ENCODE peak calls at places on chromosome 6, in ten cellular contexts. X, F, D, O, B, Z, I, T, Y and C are unnamed samples. For H3K4me1, the result is how much of the 10 kb centered on the place peaks cover.

GRCh38 chr6:23013776-23014175 is 444.4 kb downstream of the HDGFL1 start:
- DNase-seq in X (no peak), F (no peak), D (no peak), O (no peak), B (no peak), Z (no peak), I (no peak), T (no peak), Y (no peak), C (no peak)

GRCh38 chr6:27502508-27503435 is 29.9 kb upstream of the ZNF184 start:
- DNase-seq in X (peak), F (no peak), D (peak), O (peak), B (peak), Z (no peak), I (peak), T (peak), Y (peak), C (peak)

GRCh38 chr6:33000053-33000452 is 9.3 kb downstream of the HLA-DOA start:
- DNase-seq in X (no peak), F (no peak), D (no peak), O (peak), B (no peak), Z (no peak), I (no peak), T (no peak), Y (no peak), C (peak)

GRCh38 chr6:15994814-15995459 is 133.9 kb upstream of the MYLIP start:
- DNase-seq in X (peak), F (no peak), D (no peak), O (no peak), B (no peak), Z (no peak), I (no peak), T (no peak), Y (no peak), C (no peak)

GRCh38 chr6:165664553-165665383 is 1.7 kb upstream of the PDE10A start:
- DNase-seq in X (no peak), F (no peak), D (no peak), O (no peak), B (no peak), Z (no peak), I (no peak), T (no peak), Y (no peak), C (no peak)

GRCh38 chr6:43779864-43780260 is 9.9 kb downstream of the VEGFA start:
- DNase-seq in X (peak), F (peak), D (no peak), O (no peak), B (no peak), Z (peak), I (no peak), T (no peak), Y (no peak), C (no peak)

GRCh38 chr6:18528084-18528743 is 141.1 kb downstream of the RNF144B start:
- DNase-seq in X (no peak), F (no peak), D (no peak), O (peak), B (no peak), Z (no peak), I (no peak), T (no peak), Y (no peak), C (no peak)

GRCh38 chr6:29744621-29745020 is 21.4 kb downstream of the HLA-F start:
- DNase-seq in X (no peak), F (no peak), D (no peak), O (no peak), B (no peak), Z (no peak), I (no peak), T (no peak), Y (no peak), C (no peak)

GRCh38 chr6:113879186-113880096 is 22.3 kb downstream of the MARCKS start:
- DNase-seq in X (peak), F (no peak), D (no peak), O (peak), B (peak), Z (peak), I (no peak), T (peak), Y (peak), C (no peak)

GRCh38 chr6:79864001-79864400 is 83.4 kb downstream of the ELOVL4 start:
- DNase-seq in X (no peak), F (no peak), D (no peak), O (no peak), B (peak), Z (no peak), I (no peak), T (no peak), Y (no peak), C (no peak)

GRCh38 chr6:45721665-45722064 is 294.0 kb downstream of the CLIC5 start:
- DNase-seq in X (no peak), F (no peak), D (no peak), O (no peak), B (no peak), Z (no peak), I (no peak), T (no peak), Y (no peak), C (no peak)

GRCh38 chr6:109456710-109457595 is 1.4 kb upstream of the MICAL1 start:
- DNase-seq in X (no peak), F (peak), D (peak), O (no peak), B (no peak), Z (peak), I (no peak), T (no peak), Y (peak), C (no peak)

GRCh38 chr6:99241905-99242534 is 107.5 kb downstream of the FAXC start:
- DNase-seq in X (peak), F (no peak), D (no peak), O (peak), B (peak), Z (no peak), I (no peak), T (no peak), Y (no peak), C (no peak)

GRCh38 chr6:117465691-117466090 is 16.8 kb upstream of the DCBLD1 start:
- DNase-seq in X (no peak), F (no peak), D (no peak), O (no peak), B (no peak), Z (no peak), I (no peak), T (no peak), Y (no peak), C (no peak)

GRCh38 chr6:97316982-97317381 is 34.0 kb upstream of the MMS22L start:
- DNase-seq in X (no peak), F (no peak), D (no peak), O (no peak), B (no peak), Z (no peak), I (no peak), T (no peak), Y (no peak), C (no peak)

GRCh38 chr6:157683707-157684106 is 139.3 kb upstream of the SNX9 start:
- DNase-seq in X (no peak), F (no peak), D (no peak), O (no peak), B (no peak), Z (no peak), I (no peak), T (no peak), Y (no peak), C (no peak)

GRCh38 chr6:157684620-157685299 is 138.3 kb upstream of the SNX9 start:
- DNase-seq in X (no peak), F (no peak), D (no peak), O (no peak), B (no peak), Z (no peak), I (no peak), T (no peak), Y (no peak), C (no peak)

GRCh38 chr6:157679605-157680580 is 143.2 kb upstream of the SNX9 start:
- DNase-seq in X (no peak), F (no peak), D (no peak), O (no peak), B (no peak), Z (no peak), I (no peak), T (no peak), Y (no peak), C (no peak)

GRCh38 chr6:157682856-157683481 is 140.1 kb upstream of the SNX9 start:
- DNase-seq in X (no peak), F (no peak), D (no peak), O (no peak), B (no peak), Z (no peak), I (no peak), T (peak), Y (no peak), C (no peak)

DNA sequence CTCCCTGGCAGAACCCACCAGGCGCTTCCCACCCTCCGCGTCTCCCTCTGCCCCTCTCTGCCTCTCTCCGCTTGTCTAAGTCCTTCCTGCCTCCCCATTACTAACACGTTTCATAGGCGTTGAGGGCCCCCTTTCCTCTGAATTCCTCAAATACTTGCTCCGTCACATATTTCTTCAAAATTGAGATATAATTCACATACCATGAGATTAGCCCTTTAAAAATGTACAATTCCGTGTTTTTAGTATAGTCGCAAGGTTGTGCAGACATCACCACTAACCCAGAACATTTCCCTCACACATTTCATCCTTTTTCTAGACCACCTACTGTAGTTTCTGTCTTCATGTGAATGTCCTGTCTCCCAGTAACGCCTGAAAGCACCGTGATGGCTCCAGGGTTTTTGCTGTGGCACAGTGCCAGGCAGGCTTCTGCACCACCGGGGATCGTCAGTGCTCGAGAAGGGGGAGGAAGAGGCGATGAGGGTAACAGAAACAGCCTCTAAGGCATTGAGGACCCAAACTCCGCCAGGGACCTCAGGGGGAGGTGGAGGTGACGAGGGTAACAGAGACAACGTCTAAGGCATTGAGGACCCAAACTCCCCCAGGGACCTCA is 141.9 kb upstream of the SNX9 start:
- DNase-seq in X (peak), F (no peak), D (no peak), O (no peak), B (no peak), Z (no peak), I (no peak), T (no peak), Y (no peak), C (no peak)
- H3K4me3 ChIP-seq in X (no peak), F (no peak), D (no peak), O (no peak), B (no peak), Z (no peak), I (no peak), T (no peak), Y (no peak), C (no peak)

DNA sequence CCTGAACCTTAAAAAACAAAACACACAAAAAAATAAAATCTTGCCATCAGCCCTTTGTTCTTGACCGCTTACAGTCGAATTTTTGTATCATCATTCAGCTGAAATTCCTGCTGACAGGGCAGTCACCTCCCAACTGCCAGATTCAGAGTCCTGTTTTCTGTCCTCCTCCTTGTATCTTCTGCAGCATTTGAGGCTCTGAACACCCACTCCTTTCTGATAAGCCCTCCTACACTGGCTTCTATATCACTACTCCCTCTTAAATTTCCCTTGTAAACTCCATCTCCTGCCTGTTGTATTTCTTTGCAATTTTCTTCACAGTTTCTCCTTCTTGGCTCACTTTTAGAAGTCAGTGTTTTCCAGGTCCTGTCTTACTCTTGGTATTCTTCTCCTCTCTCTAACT is 77.7 kb upstream of the CCN6 start:
- DNase-seq in X (no peak), F (no peak), D (no peak), O (no peak), B (no peak), Z (no peak), I (no peak), T (no peak), Y (no peak), C (no peak)
- H3K4me1 ChIP-seq in X (under half), F (under half), D (under half), O (under half), B (under half), Z (under half), I (under half), T (under half), Y (under half), C (under half)

DNA sequence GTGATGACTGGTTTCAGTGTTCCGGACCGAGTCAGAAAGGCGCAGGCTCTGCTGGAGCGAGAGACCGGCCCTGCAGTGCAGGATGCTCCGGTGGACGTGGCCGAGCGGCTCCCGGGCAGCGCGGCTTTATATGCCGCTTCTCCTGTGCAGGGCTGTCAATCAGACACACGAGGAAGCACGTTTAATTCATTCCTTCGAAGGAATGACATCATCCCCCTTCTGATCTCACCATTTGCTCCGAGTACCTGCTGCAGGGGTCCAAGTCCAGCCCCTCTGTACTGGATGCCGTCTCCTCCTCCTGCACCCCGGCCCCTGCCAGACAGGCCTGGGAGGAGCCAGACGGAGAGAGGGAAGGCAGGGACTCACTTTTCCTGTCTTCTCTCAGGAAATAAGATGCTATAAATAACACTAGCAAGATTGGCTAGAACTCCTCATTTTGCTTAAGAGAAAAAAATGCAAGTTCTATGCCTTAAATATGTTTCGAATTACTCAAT is at the start of gene THBS2:
- DNase-seq in X (no peak), F (no peak), D (peak), O (no peak), B (peak), Z (peak), I (no peak), T (no peak), Y (peak), C (no peak)
- H3K4me3 ChIP-seq in X (peak), F (peak), D (peak), O (no peak), B (peak), Z (no peak), I (no peak), T (no peak), Y (peak), C (no peak)

DNA sequence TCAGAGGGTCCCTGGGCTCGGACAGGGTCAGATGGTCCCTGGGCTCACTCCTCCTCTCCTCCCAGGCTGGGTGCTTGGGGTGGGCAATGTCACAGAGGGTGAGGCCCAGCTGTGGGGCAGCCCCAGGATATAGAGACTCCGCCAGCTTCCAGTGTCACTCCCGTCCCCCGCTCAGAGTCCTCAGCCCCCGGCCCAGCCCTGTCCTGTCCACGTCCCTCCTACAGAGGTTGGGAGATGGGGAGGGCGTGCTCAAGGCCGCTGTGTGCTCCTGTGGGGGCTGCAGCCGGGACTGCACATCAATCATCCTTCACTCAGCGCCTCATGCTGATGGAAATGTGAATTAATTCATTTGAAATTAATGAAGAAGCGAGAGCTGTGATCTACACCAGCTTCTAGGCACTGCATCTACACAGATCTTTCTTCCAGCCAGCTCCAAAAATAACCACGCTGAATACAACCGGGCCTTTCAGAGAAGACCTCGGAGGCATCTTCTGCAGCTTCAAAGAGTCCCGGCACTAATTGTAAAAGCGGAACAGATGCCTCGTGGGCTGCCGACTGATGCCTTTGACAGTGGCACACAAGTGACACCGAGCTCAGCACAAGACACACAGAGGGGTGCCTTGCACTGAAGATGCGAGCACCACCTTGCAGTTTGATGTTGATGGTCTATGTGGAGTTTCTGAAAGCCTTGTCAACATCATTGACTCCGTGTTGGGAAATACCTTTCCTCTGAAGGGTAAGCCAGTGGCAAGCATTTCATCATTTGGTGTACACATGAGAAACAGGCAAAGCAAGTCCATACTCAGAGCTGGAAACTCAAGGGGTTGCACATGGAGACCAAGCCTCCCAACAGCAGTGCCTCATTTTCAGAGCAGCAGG is 39.3 kb downstream of the DACT2 start:
- DNase-seq in X (no peak), F (no peak), D (no peak), O (no peak), B (no peak), Z (no peak), I (no peak), T (no peak), Y (no peak), C (no peak)
- H3K4me1 ChIP-seq in X (under half), F (under half), D (under half), O (under half), B (under half), Z (under half), I (under half), T (under half), Y (under half), C (under half)

DNA sequence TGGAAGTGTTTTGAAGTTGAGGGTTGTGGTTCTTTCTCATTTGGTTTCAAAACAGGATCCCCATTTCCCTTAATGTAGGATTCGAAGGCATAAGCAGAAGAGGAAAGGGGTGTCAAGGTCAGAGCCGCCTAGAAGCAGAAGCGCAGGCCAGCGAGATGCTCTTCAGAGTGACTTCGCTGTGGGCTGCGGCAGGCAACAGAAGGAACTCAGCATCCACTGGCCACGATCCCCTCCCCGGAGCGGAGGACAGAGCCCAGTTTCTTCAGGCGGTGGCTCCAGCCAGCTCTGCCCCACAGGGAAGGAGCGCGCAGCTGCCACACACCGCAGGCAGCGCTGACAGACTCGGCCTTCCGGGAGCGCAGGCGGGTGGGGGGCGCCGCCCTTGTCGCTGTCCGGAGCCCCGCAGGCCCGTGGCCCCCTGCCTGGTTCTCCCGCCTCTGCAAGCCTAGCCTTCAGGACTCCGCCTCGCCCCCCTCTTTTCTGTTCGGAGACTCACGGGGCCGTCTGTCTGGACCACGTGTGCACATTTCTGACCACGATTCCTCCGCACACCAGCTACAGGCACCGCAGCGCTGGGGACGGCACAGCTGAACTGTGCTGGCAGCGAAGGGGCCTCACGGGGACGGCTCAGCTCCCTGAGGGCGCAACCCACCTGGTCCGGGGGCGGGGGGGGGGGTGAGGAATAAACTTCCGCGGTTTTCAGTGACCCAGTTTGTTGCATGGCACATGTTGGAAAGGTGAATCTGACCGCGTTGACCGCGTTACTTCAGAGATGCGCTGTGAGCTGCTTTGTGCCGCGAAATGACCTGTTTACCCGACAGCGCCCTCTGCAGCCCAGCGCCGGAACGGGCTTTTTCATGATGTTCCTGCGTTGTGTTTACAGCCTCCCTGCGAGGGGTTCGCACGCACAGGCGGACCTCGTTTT is 26.1 kb downstream of the TTLL2 start:
- DNase-seq in X (peak), F (peak), D (peak), O (peak), B (peak), Z (peak), I (peak), T (no peak), Y (peak), C (peak)
- H3K4me3 ChIP-seq in X (peak), F (peak), D (peak), O (peak), B (peak), Z (peak), I (peak), T (no peak), Y (peak), C (peak)

DNA sequence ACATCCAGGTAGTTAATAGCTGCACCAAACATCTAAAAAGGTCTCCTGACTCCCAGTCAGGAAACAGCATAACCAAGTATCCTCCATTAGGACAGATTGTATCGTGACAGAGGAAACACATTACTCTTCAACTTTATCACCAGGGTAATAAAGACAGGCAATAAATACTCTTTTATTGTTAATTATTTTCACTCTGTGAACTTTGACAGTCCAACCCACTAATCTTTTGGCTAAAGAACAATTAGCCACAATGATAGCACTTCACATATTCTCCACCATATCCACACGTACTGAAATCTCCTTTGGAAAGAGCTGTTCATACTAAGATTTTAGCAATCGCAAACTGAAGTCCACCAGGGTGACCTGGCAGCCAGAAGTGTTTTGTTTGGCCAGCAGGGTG is 46.4 kb downstream of the ARHGAP18 start:
- DNase-seq in X (no peak), F (no peak), D (no peak), O (no peak), B (no peak), Z (no peak), I (no peak), T (no peak), Y (no peak), C (no peak)
- H3K4me1 ChIP-seq in X (under half), F (half or more), D (half or more), O (under half), B (under half), Z (under half), I (under half), T (under half), Y (under half), C (under half)

GRCh38 chr6:135575629-135576028 is 78.1 kb upstream of the AHI1 start:
- DNase-seq in X (no peak), F (no peak), D (no peak), O (no peak), B (no peak), Z (no peak), I (no peak), T (no peak), Y (no peak), C (no peak)

GRCh38 chr6:135576055-135576454 is 78.5 kb upstream of the AHI1 start:
- DNase-seq in X (no peak), F (no peak), D (no peak), O (no peak), B (no peak), Z (no peak), I (no peak), T (no peak), Y (no peak), C (no peak)

GRCh38 chr6:135568366-135568765 is 70.8 kb upstream of the AHI1 start:
- DNase-seq in X (no peak), F (no peak), D (no peak), O (peak), B (no peak), Z (peak), I (peak), T (no peak), Y (no peak), C (peak)

GRCh38 chr6:135567375-135568083 is 70.0 kb upstream of the AHI1 start:
- DNase-seq in X (no peak), F (no peak), D (no peak), O (no peak), B (no peak), Z (no peak), I (no peak), T (no peak), Y (no peak), C (no peak)

GRCh38 chr6:135572051-135572450 is 74.5 kb upstream of the AHI1 start:
- DNase-seq in X (no peak), F (no peak), D (no peak), O (no peak), B (no peak), Z (no peak), I (no peak), T (no peak), Y (no peak), C (no peak)
- H3K4me3 ChIP-seq in X (no peak), F (no peak), D (no peak), O (no peak), B (no peak), Z (no peak), I (no peak), T (no peak), Y (no peak), C (no peak)